ENCODE peak calls at places on chromosome 19, in five cellular contexts. One of them, this sample, is unnamed.

GRCh38 chr19:49890349-49891311 is 6.1 kb downstream of the IL4I1 start:
- DNase-seq in A172: no peak
- DNase-seq in Ammon's horn: no peak
- DNase-seq in CD8-positive, alpha-beta T cell: peak
- DNase-seq in stimulated activated CD8-positive, alpha-beta memory T cell treated with anti-CD3 and anti-CD28 coated beads, Interleukin-4, amount 100 ng/mL, for 48 hours: peak
- DNase-seq in this sample: no peak

GRCh38 chr19:17617807-17618192 is 62.4 kb downstream of the COLGALT1 start:
- DNase-seq in A172: no peak
- DNase-seq in Ammon's horn: no peak
- DNase-seq in CD8-positive, alpha-beta T cell: no peak
- DNase-seq in stimulated activated CD8-positive, alpha-beta memory T cell treated with anti-CD3 and anti-CD28 coated beads, Interleukin-4, amount 100 ng/mL, for 48 hours: no peak
- DNase-seq in this sample: no peak

GRCh38 chr19:1016647-1017114 is 4.2 kb downstream of the TMEM259 start:
- DNase-seq in A172: peak
- DNase-seq in Ammon's horn: no peak
- DNase-seq in CD8-positive, alpha-beta T cell: no peak
- DNase-seq in stimulated activated CD8-positive, alpha-beta memory T cell treated with anti-CD3 and anti-CD28 coated beads, Interleukin-4, amount 100 ng/mL, for 48 hours: no peak
- DNase-seq in this sample: no peak

GRCh38 chr19:57708641-57709354 is at the start of gene ZNF154:
- DNase-seq in A172: no peak
- DNase-seq in Ammon's horn: peak
- DNase-seq in CD8-positive, alpha-beta T cell: peak
- DNase-seq in stimulated activated CD8-positive, alpha-beta memory T cell treated with anti-CD3 and anti-CD28 coated beads, Interleukin-4, amount 100 ng/mL, for 48 hours: peak
- DNase-seq in this sample: peak

GRCh38 chr19:15288146-15288963 is 44.0 kb downstream of the BRD4 start:
- DNase-seq in A172: no peak
- DNase-seq in Ammon's horn: peak
- DNase-seq in CD8-positive, alpha-beta T cell: no peak
- DNase-seq in stimulated activated CD8-positive, alpha-beta memory T cell treated with anti-CD3 and anti-CD28 coated beads, Interleukin-4, amount 100 ng/mL, for 48 hours: no peak
- DNase-seq in this sample: peak

GRCh38 chr19:14059093-14059480 is 2.8 kb downstream of the PALM3 start:
- DNase-seq in A172: no peak
- DNase-seq in Ammon's horn: no peak
- DNase-seq in CD8-positive, alpha-beta T cell: no peak
- DNase-seq in stimulated activated CD8-positive, alpha-beta memory T cell treated with anti-CD3 and anti-CD28 coated beads, Interleukin-4, amount 100 ng/mL, for 48 hours: peak
- DNase-seq in this sample: no peak

GRCh38 chr19:54309811-54310210 is 3.2 kb downstream of the LILRA5 start:
- DNase-seq in A172: no peak
- DNase-seq in Ammon's horn: no peak
- DNase-seq in CD8-positive, alpha-beta T cell: no peak
- DNase-seq in stimulated activated CD8-positive, alpha-beta memory T cell treated with anti-CD3 and anti-CD28 coated beads, Interleukin-4, amount 100 ng/mL, for 48 hours: no peak
- DNase-seq in this sample: no peak

GRCh38 chr19:44939668-44940067 is 2.4 kb upstream of the APOC4 start:
- DNase-seq in A172: no peak
- DNase-seq in Ammon's horn: no peak
- DNase-seq in CD8-positive, alpha-beta T cell: no peak
- DNase-seq in stimulated activated CD8-positive, alpha-beta memory T cell treated with anti-CD3 and anti-CD28 coated beads, Interleukin-4, amount 100 ng/mL, for 48 hours: no peak
- DNase-seq in this sample: no peak